ENCODE peak calls at places on chromosomes 7 and 10, in five cellular contexts. D is astrocyte, H is A549, I is fibroblast of mammary gland, O is choroid plexus epithelial cell. A is an unnamed sample.

GRCh38 chr10:120998782-120999285 is 147.7 kb downstream of the WDR11 start:
- DNase-seq in D (no peak), H (no peak), I (no peak), O (no peak), A (no peak)

GRCh38 chr7:27249724-27250636 is 7.4 kb downstream of the EVX1 start:
- DNase-seq in D (no peak), H (no peak), I (no peak), O (no peak), A (no peak)

GRCh38 chr10:48900296-48900695 is 39.3 kb downstream of the LRRC18 start:
- DNase-seq in D (no peak), H (no peak), I (no peak), O (no peak), A (no peak)

GRCh38 chr7:20306499-20306946 is 24.2 kb upstream of the ITGB8 start:
- DNase-seq in D (peak; percentile 92), H (no peak), I (no peak), O (no peak), A (peak; percentile 90)

GRCh38 chr7:157864911-157865310 is 528.1 kb downstream of the DNAJB6 start:
- DNase-seq in D (no peak), H (no peak), I (no peak), O (no peak), A (no peak)

GRCh38 chr7:138679793-138680192 is 21.4 kb downstream of the SVOPL start:
- DNase-seq in D (no peak), H (no peak), I (no peak), O (no peak), A (no peak)

GRCh38 chr10:25063644-25064043 is 47.2 kb downstream of the THNSL1 start:
- DNase-seq in D (no peak), H (no peak), I (no peak), O (no peak), A (no peak)

GRCh38 chr10:73717564-73717963 is 19.7 kb upstream of the AGAP5 start:
- DNase-seq in D (no peak), H (no peak), I (no peak), O (no peak), A (no peak)

GRCh38 chr10:132592790-132593788 is 55.5 kb downstream of the INPP5A start:
- DNase-seq in D (no peak), H (no peak), I (no peak), O (peak; percentile 65), A (no peak)

GRCh38 chr10:113576853-113577252 is 24.0 kb downstream of the HABP2 start:
- DNase-seq in D (no peak), H (no peak), I (peak; percentile 17), O (peak; percentile 39), A (peak; percentile 8)

DNA sequence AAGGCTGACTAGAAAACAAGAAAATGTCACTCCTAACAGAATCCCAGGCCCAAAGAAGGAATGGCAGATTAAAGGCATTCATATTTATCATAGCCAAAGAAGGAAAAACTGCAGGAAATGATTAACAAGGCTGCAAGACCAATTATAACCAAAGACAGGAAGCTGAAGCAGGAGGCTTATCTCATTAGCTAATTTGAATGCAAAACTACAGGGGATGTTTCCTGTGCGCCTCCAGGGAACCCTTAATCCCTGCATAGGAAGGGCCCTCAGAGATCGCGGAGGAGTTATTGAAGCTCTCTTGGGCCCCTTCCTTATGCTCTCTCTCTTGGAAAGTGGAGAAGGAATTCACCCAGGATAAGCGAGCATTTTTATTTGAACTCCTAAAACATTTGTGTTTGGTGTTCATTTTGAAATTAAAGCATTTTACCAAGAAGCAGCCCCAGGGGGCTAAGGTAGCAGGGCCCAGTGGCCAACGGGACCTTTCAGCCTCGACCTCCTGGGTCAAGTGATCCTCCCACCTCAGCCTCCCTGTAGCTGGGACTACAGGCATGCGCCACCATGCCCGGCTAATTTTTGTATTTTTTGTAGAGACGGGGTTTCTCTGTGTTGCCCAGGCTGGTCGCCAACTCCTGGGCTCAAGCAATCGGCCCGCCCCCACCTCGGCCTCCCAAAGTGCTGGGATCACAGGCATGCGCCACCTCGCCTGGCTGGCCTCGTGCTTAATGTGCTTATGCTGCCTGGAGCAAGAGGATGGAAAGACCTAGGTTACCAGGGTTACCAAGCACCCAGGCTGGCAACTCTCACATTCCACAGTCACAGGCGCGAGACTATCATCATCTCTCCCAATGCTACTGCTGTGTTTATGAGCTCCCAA is 24.1 kb upstream of the PROSER2 start:
- DNase-seq in D (no peak), H (no peak), I (no peak), O (no peak), A (no peak)
- H3K4me3 ChIP-seq in D (no peak overlapping the region), H (no peak overlapping the region), I (no peak overlapping the region), O (no peak overlapping the region), A (no peak overlapping the region)

GRCh38 chr10:34988397-34989067 is 101.6 kb downstream of the CUL2 start:
- DNase-seq in D (no peak), H (no peak), I (no peak), O (no peak), A (no peak)

GRCh38 chr10:34979938-34980337 is 110.2 kb downstream of the CUL2 start:
- DNase-seq in D (no peak), H (no peak), I (no peak), O (no peak), A (no peak)

GRCh38 chr10:34981834-34982233 is 108.3 kb downstream of the CUL2 start:
- DNase-seq in D (no peak), H (no peak), I (no peak), O (no peak), A (no peak)

GRCh38 chr10:34985146-34985545 is 105.0 kb downstream of the CUL2 start:
- DNase-seq in D (no peak), H (no peak), I (no peak), O (no peak), A (no peak)

GRCh38 chr10:34985823-34986222 is 104.3 kb downstream of the CUL2 start:
- DNase-seq in D (no peak), H (no peak), I (peak; percentile 22), O (peak; percentile 67), A (peak; percentile 27)
- TF ChIP-seq CTCF in D (no peak), H (no peak), I (peak; percentile 30), O (peak; percentile 66), A (peak; percentile 36)

GRCh38 chr10:61284222-61284890 is 168.8 kb downstream of the TMEM26 start:
- DNase-seq in D (peak; percentile 67), H (peak; percentile 15), I (peak; percentile 79), O (peak; percentile 81), A (peak; percentile 84)

GRCh38 chr10:61286695-61287094 is 166.5 kb downstream of the TMEM26 start:
- DNase-seq in D (no peak), H (no peak), I (no peak), O (no peak), A (no peak)

GRCh38 chr10:61285749-61286148 is 167.4 kb downstream of the TMEM26 start:
- DNase-seq in D (peak; percentile 27), H (no peak), I (peak; percentile 62), O (no peak), A (peak; percentile 55)

GRCh38 chr10:61283066-61283465 is 170.1 kb downstream of the TMEM26 start:
- DNase-seq in D (peak; percentile 56), H (no peak), I (peak; percentile 50), O (no peak), A (no peak)

GRCh38 chr10:61283489-61284221 is 169.5 kb downstream of the TMEM26 start:
- DNase-seq in D (no peak), H (no peak), I (peak; percentile 12), O (peak; percentile 13), A (no peak)
- H3K4me3 ChIP-seq in D (no peak overlapping the region), H (peak overlapping the region; percentile 25), I (no peak overlapping the region), O (no peak overlapping the region), A (no peak overlapping the region)

GRCh38 chr7:100247152-100247757 is 27.5 kb downstream of the PVRIG start:
- DNase-seq in D (peak; percentile 69), H (peak; percentile 95), I (peak; percentile 55), O (peak; percentile 89), A (peak; percentile 52)
- TF ChIP-seq CTCF in D (no peak), H (no peak), I (no peak), O (peak; percentile 12), A (no peak)

A was measured in fibroblast of the aortic adventitia.